ENCODE peak calls at places on chromosomes 11 and 22, in five cellular contexts. U, P, I, X and O are unnamed samples.
A peak's percentile ranks its signal among the peaks of the same experiment; 100 is the strongest.

GRCh38 chr11:75946531-75947530 is 131.8 kb downstream of the UVRAG start:
- DNase-seq in U (no peak), P (peak; percentile 22), I (no peak), X (no peak), O (no peak)

GRCh38 chr11:76702378-76703128 is 32.0 kb upstream of the LRRC32 start:
- DNase-seq in U (no peak), P (no peak), I (no peak), X (no peak), O (no peak)

GRCh38 chr11:42972741-42973140 is 339.1 kb upstream of the API5 start:
- DNase-seq in U (no peak), P (no peak), I (no peak), X (no peak), O (no peak)

GRCh38 chr11:86591631-86592030 is 80.8 kb downstream of the ME3 start:
- DNase-seq in U (no peak), P (no peak), I (no peak), X (no peak), O (no peak)

GRCh38 chr11:76709259-76709658 is 38.7 kb upstream of the LRRC32 start:
- DNase-seq in U (no peak), P (no peak), I (no peak), X (no peak), O (no peak)

GRCh38 chr22:39184586-39185577 is 32.4 kb upstream of the CBX7 start:
- DNase-seq in U (no peak), P (no peak), I (no peak), X (no peak), O (no peak)

GRCh38 chr11:40381481-40381880 is 1078.0 kb downstream of the LRRC4C start:
- DNase-seq in U (no peak), P (no peak), I (no peak), X (no peak), O (no peak)

GRCh38 chr11:76152086-76152658 is 54.1 kb downstream of the WNT11 start:
- DNase-seq in U (peak; percentile 58), P (peak; percentile 77), I (peak; percentile 93), X (peak; percentile 89), O (peak; percentile 14)

GRCh38 chr22:36192601-36193000 is 9.0 kb downstream of the APOL4 start:
- DNase-seq in U (no peak), P (peak; percentile 19), I (no peak), X (no peak), O (no peak)

GRCh38 chr11:61482513-61482912 is 26.0 kb upstream of the LRRC10B start:
- DNase-seq in U (no peak), P (no peak), I (peak; percentile 67), X (no peak), O (no peak)

GRCh38 chr11:36492724-36493304 is 17.3 kb downstream of the TRAF6 start:
- DNase-seq in U (peak; percentile 42), P (peak; percentile 68), I (peak; percentile 48), X (no peak), O (no peak)

GRCh38 chr11:82775736-82776346 is 42.2 kb upstream of the FAM181B start:
- DNase-seq in U (peak; percentile 33), P (peak; percentile 85), I (peak; percentile 42), X (peak; percentile 40), O (no peak)

GRCh38 chr11:119335091-119335654 is 846 bp downstream of the RNF26 start:
- DNase-seq in U (no peak), P (no peak), I (no peak), X (no peak), O (no peak)
- H3K27ac ChIP-seq in U (peak overlapping the region; percentile 98), P (peak overlapping the region; percentile 34), I (peak overlapping the region; percentile 94), X (peak overlapping the region; percentile 89), O (no peak overlapping the region)

DNA sequence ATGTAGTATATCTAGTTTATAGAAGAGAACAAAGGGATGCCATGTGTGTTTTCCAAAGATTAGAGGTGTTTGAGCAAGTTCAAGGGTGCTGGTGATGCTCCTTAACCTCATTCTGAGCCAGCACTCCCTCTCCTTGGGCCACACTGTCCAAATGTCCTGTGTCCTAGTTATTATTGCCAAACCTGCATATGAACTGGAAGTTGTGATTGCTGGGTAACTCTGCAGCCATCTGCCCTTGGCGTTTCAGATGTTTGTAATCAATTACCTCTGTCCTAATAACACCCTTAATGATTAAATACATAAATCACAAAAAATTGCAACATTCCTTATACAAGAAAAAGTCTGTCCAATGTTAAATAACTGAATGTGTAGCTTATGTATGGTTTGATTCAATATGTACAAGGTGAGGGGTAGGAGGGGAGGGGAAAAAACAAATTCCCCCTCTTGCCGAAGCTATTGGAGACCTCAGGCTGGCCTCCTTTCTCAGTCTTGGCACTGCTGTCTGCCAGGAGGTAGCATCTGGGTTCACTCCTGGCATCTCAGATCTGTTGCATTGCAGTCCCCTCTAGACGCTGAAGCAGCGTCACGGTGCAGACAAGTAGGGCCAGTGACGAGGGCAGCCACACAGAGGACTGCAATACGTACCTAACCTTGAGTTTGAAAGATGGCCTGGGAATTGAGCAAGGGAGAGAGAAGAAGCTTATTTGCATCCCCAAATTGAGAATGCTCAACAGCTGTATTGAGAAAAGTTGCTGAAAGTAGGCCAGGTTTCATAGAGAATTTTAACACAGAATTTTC is 89.5 kb upstream of the ARHGAP32 start:
- DNase-seq in U (no peak), P (no peak), I (no peak), X (no peak), O (no peak)
- H3K27ac ChIP-seq in U (no peak overlapping the region), P (no peak overlapping the region), I (no peak overlapping the region), X (no peak overlapping the region), O (no peak overlapping the region)

GRCh38 chr22:49921508-49922278 is 3.3 kb downstream of the CRELD2 start:
- DNase-seq in U (no peak), P (no peak), I (no peak), X (no peak), O (no peak)

GRCh38 chr22:49923445-49923844 is 5.0 kb downstream of the CRELD2 start:
- DNase-seq in U (no peak), P (no peak), I (no peak), X (no peak), O (no peak)

GRCh38 chr22:49924113-49924833 is 5.8 kb downstream of the CRELD2 start:
- DNase-seq in U (no peak), P (no peak), I (no peak), X (no peak), O (no peak)

GRCh38 chr22:49922484-49922883 is 4.0 kb downstream of the CRELD2 start:
- DNase-seq in U (no peak), P (no peak), I (no peak), X (no peak), O (no peak)

DNA sequence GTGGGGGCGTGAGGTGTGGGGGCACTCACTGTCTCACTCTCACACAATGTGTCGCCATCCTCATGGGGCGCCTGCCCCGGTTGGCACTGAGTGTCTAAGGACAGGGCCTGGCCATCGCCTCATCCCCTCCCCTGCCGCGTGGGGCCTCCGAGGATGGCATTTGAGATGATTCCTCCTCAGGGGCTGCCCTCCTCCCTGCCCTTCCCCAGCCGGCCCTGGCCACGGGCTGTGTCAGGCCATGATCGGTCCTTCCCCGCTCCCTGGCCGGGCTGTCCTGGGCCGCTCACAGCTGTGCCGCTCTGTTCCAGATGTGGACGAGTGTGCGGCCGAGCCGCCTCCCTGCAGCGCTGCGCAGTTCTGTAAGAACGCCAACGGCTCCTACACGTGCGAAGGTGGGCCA is 4.5 kb downstream of the CRELD2 start:
- DNase-seq in U (no peak), P (no peak), I (no peak), X (no peak), O (no peak)
- H3K27ac ChIP-seq in U (no peak overlapping the region), P (no peak overlapping the region), I (no peak overlapping the region), X (no peak overlapping the region), O (no peak overlapping the region)

DNA sequence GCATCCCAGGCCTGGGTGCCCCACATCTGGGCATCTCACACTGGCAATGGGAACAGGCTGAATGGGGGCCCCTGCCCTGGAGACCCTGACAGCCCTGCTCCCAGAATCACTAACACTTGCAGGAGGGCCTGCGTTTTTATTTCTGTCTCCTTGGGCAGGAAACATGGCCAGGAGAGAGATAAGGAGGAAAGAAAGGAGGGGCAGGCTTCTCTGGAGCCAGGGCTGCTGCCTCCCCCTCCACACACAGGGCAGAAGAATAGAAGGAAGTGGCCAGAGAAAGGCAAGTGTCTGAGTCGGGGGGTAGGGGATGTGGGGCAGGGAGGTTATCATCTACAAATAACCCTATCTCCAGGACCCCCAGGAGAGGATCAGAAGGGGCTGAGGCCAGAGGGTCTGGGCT is 25.5 kb upstream of the TSPAN18 start:
- DNase-seq in U (no peak), P (peak; percentile 70), I (no peak), X (no peak), O (no peak)
- H3K27ac ChIP-seq in U (no peak overlapping the region), P (no peak overlapping the region), I (no peak overlapping the region), X (no peak overlapping the region), O (no peak overlapping the region)

GRCh38 chr11:117091753-117092477 is 6.3 kb downstream of the SIK3 start:
- DNase-seq in U (no peak), P (no peak), I (no peak), X (no peak), O (no peak)

GRCh38 chr11:117092951-117093590 is 5.2 kb downstream of the SIK3 start:
- DNase-seq in U (no peak), P (no peak), I (no peak), X (no peak), O (no peak)

GRCh38 chr11:117087446-117087845 is 10.8 kb downstream of the SIK3 start:
- DNase-seq in U (no peak), P (no peak), I (no peak), X (no peak), O (no peak)

GRCh38 chr11:117089685-117090084 is 8.5 kb downstream of the SIK3 start:
- DNase-seq in U (no peak), P (no peak), I (no peak), X (no peak), O (no peak)

DNA sequence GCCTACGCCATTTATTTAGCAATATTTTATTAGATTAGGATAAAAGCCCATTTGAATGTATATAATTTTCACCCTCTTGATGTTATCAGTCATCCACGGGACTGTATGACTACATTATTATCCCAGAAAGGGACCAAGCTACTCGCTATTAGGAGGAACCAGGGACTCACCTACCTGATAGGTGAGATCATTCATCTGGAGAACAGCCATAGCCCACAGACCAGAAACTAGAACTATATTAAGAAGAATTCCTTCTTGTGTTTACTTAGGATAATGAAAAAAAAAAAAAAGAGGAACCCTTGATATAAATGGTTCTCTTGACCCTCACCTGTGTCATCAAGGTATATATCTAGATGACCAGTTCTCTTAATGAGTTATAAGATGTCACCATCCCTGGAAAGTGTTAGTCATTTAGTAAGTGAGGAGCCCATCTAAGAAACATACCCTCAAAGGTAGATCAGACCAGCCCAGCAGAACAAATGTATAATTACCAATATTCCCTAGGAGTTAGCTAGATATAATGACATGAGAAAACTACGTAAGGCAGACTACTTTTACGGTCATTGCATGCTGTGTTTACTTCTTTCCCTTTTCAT is 8.0 kb downstream of the SIK3 start:
- DNase-seq in U (no peak), P (no peak), I (no peak), X (no peak), O (no peak)
- H3K27ac ChIP-seq in U (no peak overlapping the region), P (no peak overlapping the region), I (no peak overlapping the region), X (no peak overlapping the region), O (peak overlapping the region; percentile 92)

GRCh38 chr11:93198221-93198650 is 445 bp upstream of the SLC36A4 start:
- DNase-seq in U (peak; percentile 4), P (peak; percentile 69), I (no peak), X (no peak), O (no peak)
- H3K27ac ChIP-seq in U (peak overlapping the region; percentile 64), P (peak overlapping the region; percentile 95), I (peak overlapping the region; percentile 100), X (peak overlapping the region; percentile 92), O (no peak overlapping the region)